ENCODE peak calls at places on chromosomes 4 and X, in eight cellular contexts. R is GM19239; S is choroid plexus epithelial cell; Q is stimulated activated CD4-positive, alpha-beta T cell treated with anti-CD3 and anti-CD28 coated beads, Interleukin-2, amount 100 ng/mL, for 24 hours; Z is tibial nerve; I is non-pigmented ciliary epithelial cell; K is Peyer's patch; E is Kasumi-1. A is an unnamed sample.

GRCh38 chrX:54534271-54534670 is 4.3 kb downstream of the GNL3L start:
- DNase-seq in R (no peak), S (no peak), Q (no peak), Z (no peak), I (no peak), K (no peak), E (no peak), A (no peak)

GRCh38 chr4:53591372-53591892 is at the start of gene LNX1:
- DNase-seq in R (no peak), S (no peak), Q (no peak), Z (no peak), I (no peak), K (peak), E (peak), A (peak)

GRCh38 chr4:85607624-85608023 is 132.7 kb downstream of the ARHGAP24 start:
- DNase-seq in R (no peak), S (no peak), Q (no peak), Z (no peak), I (no peak), K (no peak), E (no peak), A (peak)

GRCh38 chrX:103831803-103832544 is at the start of gene RAB9B:
- DNase-seq in R (peak), S (peak), Q (peak), Z (peak), I (no peak), K (peak), E (peak), A (peak)

GRCh38 chrX:27599928-27600327 is 9.8 kb downstream of the DCAF8L2 start:
- DNase-seq in R (no peak), S (peak), Q (no peak), Z (no peak), I (no peak), K (no peak), E (no peak), A (no peak)

GRCh38 chr4:53055274-53055673 is 193.2 kb downstream of the RASL11B start:
- DNase-seq in R (no peak), S (peak), Q (no peak), Z (no peak), I (peak), K (no peak), E (no peak), A (no peak)

GRCh38 chr4:38788327-38788726 is 5.5 kb upstream of the TLR10 start:
- DNase-seq in R (no peak), S (peak), Q (no peak), Z (no peak), I (no peak), K (no peak), E (no peak), A (no peak)

GRCh38 chrX:2698604-2699003 is 7.5 kb downstream of the CD99 start:
- DNase-seq in R (no peak), S (no peak), Q (no peak), Z (no peak), I (no peak), K (peak), E (no peak), A (no peak)

GRCh38 chr4:27318740-27319139 is 458.1 kb downstream of the STIM2 start:
- DNase-seq in R (no peak), S (peak), Q (no peak), Z (no peak), I (no peak), K (no peak), E (peak), A (no peak)

GRCh38 chr4:164926301-164926700 is 49.3 kb downstream of the APELA start:
- DNase-seq in R (no peak), S (no peak), Q (no peak), Z (no peak), I (no peak), K (no peak), E (no peak), A (no peak)

GRCh38 chr4:100008048-100008447 is 58.0 kb upstream of the H2AZ1 start:
- DNase-seq in R (no peak), S (peak), Q (no peak), Z (no peak), I (peak), K (no peak), E (no peak), A (no peak)

GRCh38 chr4:87919951-87920350 is 55.6 kb upstream of the SPP1 start:
- DNase-seq in R (no peak), S (no peak), Q (no peak), Z (no peak), I (no peak), K (no peak), E (peak), A (no peak)

GRCh38 chrX:7027071-7027470 is 120.4 kb upstream of the STS start:
- DNase-seq in R (no peak), S (no peak), Q (no peak), Z (no peak), I (no peak), K (no peak), E (no peak), A (no peak)

GRCh38 chr4:108116423-108117168 is 52.1 kb downstream of the LEF1 start:
- DNase-seq in R (no peak), S (no peak), Q (no peak), Z (no peak), I (no peak), K (no peak), E (no peak), A (no peak)

GRCh38 chr4:145583656-145584055 is 35.5 kb upstream of the MMAA start:
- DNase-seq in R (no peak), S (no peak), Q (no peak), Z (no peak), I (no peak), K (no peak), E (no peak), A (no peak)

GRCh38 chrX:1932231-1932630 is 317.4 kb downstream of the ASMT start:
- DNase-seq in R (no peak), S (peak), Q (no peak), Z (no peak), I (no peak), K (no peak), E (no peak), A (no peak)

GRCh38 chr4:6329478-6330383 is 60.1 kb downstream of the WFS1 start:
- DNase-seq in R (no peak), S (no peak), Q (no peak), Z (no peak), I (no peak), K (no peak), E (no peak), A (no peak)

GRCh38 chr4:16269742-16270522 is 43.7 kb upstream of the TAPT1 start:
- DNase-seq in R (no peak), S (peak), Q (no peak), Z (peak), I (peak), K (no peak), E (peak), A (no peak)

GRCh38 chrX:45748443-45748842 is 547.8 kb upstream of the DIPK2B start:
- DNase-seq in R (no peak), S (peak), Q (no peak), Z (no peak), I (no peak), K (no peak), E (no peak), A (no peak)

GRCh38 chr4:147361726-147362125 is 119.2 kb upstream of the EDNRA start:
- DNase-seq in R (no peak), S (peak), Q (no peak), Z (peak), I (peak), K (no peak), E (no peak), A (no peak)

GRCh38 chrX:74383611-74384010 is 37.7 kb upstream of the SLC16A2 start:
- DNase-seq in R (peak), S (peak), Q (no peak), Z (peak), I (peak), K (no peak), E (peak), A (no peak)

GRCh38 chrX:21840199-21840557 is 761 bp downstream of the MBTPS2 start:
- DNase-seq in R (no peak), S (peak), Q (peak), Z (no peak), I (no peak), K (no peak), E (peak), A (no peak)

GRCh38 chr4:23485793-23486192 is 404.1 kb downstream of the PPARGC1A start:
- DNase-seq in R (no peak), S (no peak), Q (no peak), Z (no peak), I (no peak), K (no peak), E (no peak), A (no peak)

GRCh38 chrX:118521435-118521834 is 25.8 kb downstream of the DOCK11 start:
- DNase-seq in R (no peak), S (peak), Q (no peak), Z (no peak), I (no peak), K (no peak), E (no peak), A (no peak)

A was measured in NCI-H1436 treated with DMSO at 0.1 percent for 48 hours.